ENCODE peak calls at places on chromosomes 16 and 17, in six cellular contexts. One of them, this sample, is unnamed.

GRCh38 chr16:2056077-2056476 is 8.3 kb downstream of the TSC2 start:
- DNase-seq in prostate gland: no peak
- DNase-seq in cardiac fibroblast: peak
- DNase-seq in sigmoid colon: no peak
- DNase-seq in GM20000: no peak
- DNase-seq in GM12865: peak
- DNase-seq in this sample: no peak

GRCh38 chr17:67244621-67245072 is 349 bp downstream of the HELZ start:
- DNase-seq in cardiac fibroblast: no peak
- DNase-seq in GM20000: no peak
- DNase-seq in prostate gland: peak
- DNase-seq in sigmoid colon: no peak
- DNase-seq in GM12865: no peak
- DNase-seq in this sample: peak

GRCh38 chr17:12358477-12358876 is 307.2 kb upstream of the MYOCD start:
- DNase-seq in GM20000: no peak
- DNase-seq in cardiac fibroblast: no peak
- DNase-seq in GM12865: no peak
- DNase-seq in prostate gland: no peak
- DNase-seq in sigmoid colon: peak
- DNase-seq in this sample: no peak

GRCh38 chr16:74606521-74607309 is at the start of gene GLG1:
- DNase-seq in sigmoid colon: peak
- DNase-seq in prostate gland: peak
- DNase-seq in cardiac fibroblast: peak
- DNase-seq in GM12865: peak
- DNase-seq in GM20000: peak
- DNase-seq in this sample: peak

GRCh38 chr16:89782489-89782888 is 34.0 kb downstream of the FANCA start:
- DNase-seq in GM12865: no peak
- DNase-seq in GM20000: no peak
- DNase-seq in prostate gland: no peak
- DNase-seq in cardiac fibroblast: no peak
- DNase-seq in sigmoid colon: no peak
- DNase-seq in this sample: no peak

GRCh38 chr16:3542153-3542550 is 35.1 kb downstream of the NLRC3 start:
- DNase-seq in prostate gland: no peak
- DNase-seq in GM20000: no peak
- DNase-seq in GM12865: no peak
- DNase-seq in sigmoid colon: no peak
- DNase-seq in cardiac fibroblast: no peak
- DNase-seq in this sample: no peak

GRCh38 chr17:12070561-12070960 is 49.9 kb downstream of the MAP2K4 start:
- DNase-seq in GM20000: no peak
- DNase-seq in sigmoid colon: no peak
- DNase-seq in prostate gland: no peak
- DNase-seq in GM12865: no peak
- DNase-seq in cardiac fibroblast: peak
- DNase-seq in this sample: no peak

GRCh38 chr17:35011671-35012216 is 31.4 kb downstream of the LIG3 start:
- DNase-seq in sigmoid colon: no peak
- DNase-seq in GM12865: no peak
- DNase-seq in GM20000: no peak
- DNase-seq in prostate gland: no peak
- DNase-seq in cardiac fibroblast: no peak
- DNase-seq in this sample: no peak

GRCh38 chr17:39979021-39979660 is 1.5 kb upstream of the PSMD3 start:
- DNase-seq in GM12865: no peak
- DNase-seq in sigmoid colon: no peak
- DNase-seq in cardiac fibroblast: peak
- DNase-seq in GM20000: no peak
- DNase-seq in prostate gland: no peak
- DNase-seq in this sample: no peak

GRCh38 chr17:31320791-31321190 is 631 bp downstream of the EVI2A start:
- DNase-seq in prostate gland: no peak
- DNase-seq in sigmoid colon: no peak
- DNase-seq in GM12865: peak
- DNase-seq in cardiac fibroblast: peak
- DNase-seq in GM20000: no peak
- DNase-seq in this sample: no peak

GRCh38 chr16:21100447-21100846 is 50.2 kb downstream of the DNAH3 start:
- DNase-seq in GM12865: no peak
- DNase-seq in cardiac fibroblast: peak
- DNase-seq in prostate gland: no peak
- DNase-seq in GM20000: no peak
- DNase-seq in sigmoid colon: no peak
- DNase-seq in this sample: no peak

GRCh38 chr16:81531415-81531814 is 86.8 kb downstream of the CMIP start:
- DNase-seq in cardiac fibroblast: no peak
- DNase-seq in prostate gland: peak
- DNase-seq in GM12865: no peak
- DNase-seq in sigmoid colon: no peak
- DNase-seq in GM20000: no peak
- DNase-seq in this sample: no peak

GRCh38 chr17:67582632-67583230 is 135.0 kb upstream of the NOL11 start:
- DNase-seq in cardiac fibroblast: no peak
- DNase-seq in prostate gland: peak
- DNase-seq in GM20000: no peak
- DNase-seq in sigmoid colon: no peak
- DNase-seq in GM12865: no peak
- DNase-seq in this sample: no peak

GRCh38 chr17:75412455-75413317 is 7.2 kb upstream of the GRB2 start:
- DNase-seq in sigmoid colon: peak
- DNase-seq in GM20000: peak
- DNase-seq in cardiac fibroblast: peak
- DNase-seq in prostate gland: peak
- DNase-seq in GM12865: peak
- DNase-seq in this sample: peak

GRCh38 chr16:81458149-81458669 is 13.6 kb downstream of the CMIP start:
- DNase-seq in GM12865: no peak
- DNase-seq in prostate gland: no peak
- DNase-seq in GM20000: no peak
- DNase-seq in sigmoid colon: no peak
- DNase-seq in cardiac fibroblast: no peak
- DNase-seq in this sample: no peak

GRCh38 chr16:82657239-82657638 is 30.5 kb downstream of the CDH13 start:
- DNase-seq in sigmoid colon: no peak
- DNase-seq in prostate gland: no peak
- DNase-seq in GM12865: no peak
- DNase-seq in GM20000: no peak
- DNase-seq in cardiac fibroblast: peak
- DNase-seq in this sample: no peak

GRCh38 chr16:984736-985135 is 3.2 kb downstream of the SOX8 start:
- DNase-seq in prostate gland: no peak
- DNase-seq in GM12865: no peak
- DNase-seq in GM20000: no peak
- DNase-seq in cardiac fibroblast: no peak
- DNase-seq in sigmoid colon: no peak
- DNase-seq in this sample: no peak

GRCh38 chr16:871562-872330 is 71.2 kb upstream of the GNG13 start:
- DNase-seq in GM20000: no peak
- DNase-seq in prostate gland: no peak
- DNase-seq in cardiac fibroblast: no peak
- DNase-seq in sigmoid colon: peak
- DNase-seq in GM12865: no peak
- DNase-seq in this sample: no peak

GRCh38 chr16:80356365-80356764 is 184.4 kb upstream of the DYNLRB2 start:
- DNase-seq in sigmoid colon: no peak
- DNase-seq in prostate gland: no peak
- DNase-seq in cardiac fibroblast: no peak
- DNase-seq in GM20000: no peak
- DNase-seq in GM12865: no peak
- DNase-seq in this sample: no peak

GRCh38 chr16:85428168-85428898 is 184.8 kb upstream of the GSE1 start:
- DNase-seq in GM20000: peak
- DNase-seq in sigmoid colon: peak
- DNase-seq in GM12865: peak
- DNase-seq in prostate gland: no peak
- DNase-seq in cardiac fibroblast: peak
- DNase-seq in this sample: peak

GRCh38 chr16:74698220-74698619 is 2.4 kb downstream of the MLKL start:
- DNase-seq in sigmoid colon: no peak
- DNase-seq in prostate gland: no peak
- DNase-seq in GM12865: peak
- DNase-seq in cardiac fibroblast: no peak
- DNase-seq in GM20000: peak
- DNase-seq in this sample: no peak

GRCh38 chr17:47953945-47954344 is 3.7 kb downstream of the PRR15L start:
- DNase-seq in cardiac fibroblast: no peak
- DNase-seq in GM12865: no peak
- DNase-seq in sigmoid colon: no peak
- DNase-seq in prostate gland: no peak
- DNase-seq in GM20000: no peak
- DNase-seq in this sample: no peak

GRCh38 chr17:39754958-39755549 is 17.3 kb downstream of the GRB7 start:
- DNase-seq in prostate gland: no peak
- DNase-seq in cardiac fibroblast: no peak
- DNase-seq in sigmoid colon: peak
- DNase-seq in GM12865: peak
- DNase-seq in GM20000: peak
- DNase-seq in this sample: peak

GRCh38 chr17:44587339-44587738 is 30.1 kb downstream of the FZD2 start:
- DNase-seq in cardiac fibroblast: peak
- DNase-seq in sigmoid colon: no peak
- DNase-seq in prostate gland: no peak
- DNase-seq in GM12865: no peak
- DNase-seq in GM20000: no peak
- DNase-seq in this sample: no peak

GRCh38 chr16:51813609-51814008 is 662.5 kb upstream of the SALL1 start:
- DNase-seq in sigmoid colon: no peak
- DNase-seq in prostate gland: no peak
- DNase-seq in GM12865: no peak
- DNase-seq in GM20000: no peak
- DNase-seq in cardiac fibroblast: no peak
- DNase-seq in this sample: no peak
- TF ChIP-seq CTCF in sigmoid colon: no peak
- TF ChIP-seq CTCF in prostate gland: no peak
- TF ChIP-seq CTCF in GM12865: no peak
- TF ChIP-seq CTCF in GM20000: no peak
- TF ChIP-seq CTCF in cardiac fibroblast: no peak
- TF ChIP-seq CTCF in this sample: no peak

DNA sequence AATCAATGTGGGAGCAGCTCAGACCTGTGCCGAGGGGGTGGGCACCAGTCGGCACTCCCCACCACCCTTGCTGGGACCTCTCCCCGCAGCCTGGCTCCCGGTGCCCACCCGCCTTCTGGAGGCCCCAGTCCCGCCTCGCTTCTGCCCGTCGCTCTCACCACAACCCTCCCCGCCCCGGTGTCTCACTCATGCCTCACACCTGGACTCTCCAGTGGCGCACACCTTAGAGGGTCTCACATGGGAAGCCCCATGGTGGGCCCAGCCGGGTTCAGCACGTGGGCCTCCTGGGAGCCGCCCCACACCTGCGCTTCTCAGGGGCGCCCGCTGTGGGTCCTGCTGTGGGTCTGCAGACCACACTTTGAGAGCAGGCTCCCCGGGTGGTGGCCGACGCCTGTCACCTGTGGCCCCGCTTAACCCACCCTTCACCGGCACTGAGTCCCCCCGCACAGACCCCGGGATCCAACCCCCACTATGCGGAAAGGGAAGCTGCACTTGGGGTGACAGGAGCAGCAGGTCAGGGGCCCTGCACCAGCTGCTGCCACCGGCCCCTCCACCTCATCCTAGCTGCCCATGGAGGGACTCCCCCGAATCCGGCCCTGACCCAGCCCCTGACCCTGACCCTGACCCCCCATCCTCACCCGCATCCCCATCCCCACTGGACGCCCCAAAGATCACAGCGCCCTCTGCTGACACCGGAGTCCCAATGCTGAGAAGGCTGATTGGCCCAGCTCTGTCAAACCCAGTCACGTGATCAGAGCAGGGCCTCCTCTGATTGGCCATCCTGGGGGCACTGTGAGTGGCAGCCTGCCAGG is 27.4 kb upstream of the SLC38A10 start:
- DNase-seq in GM12865: peak
- DNase-seq in cardiac fibroblast: peak
- DNase-seq in sigmoid colon: no peak
- DNase-seq in GM20000: peak
- DNase-seq in prostate gland: no peak
- DNase-seq in this sample: peak
- TF ChIP-seq CTCF in GM12865: peak
- TF ChIP-seq CTCF in cardiac fibroblast: peak
- TF ChIP-seq CTCF in sigmoid colon: no peak
- TF ChIP-seq CTCF in GM20000: peak
- TF ChIP-seq CTCF in prostate gland: no peak
- TF ChIP-seq CTCF in this sample: no peak

DNA sequence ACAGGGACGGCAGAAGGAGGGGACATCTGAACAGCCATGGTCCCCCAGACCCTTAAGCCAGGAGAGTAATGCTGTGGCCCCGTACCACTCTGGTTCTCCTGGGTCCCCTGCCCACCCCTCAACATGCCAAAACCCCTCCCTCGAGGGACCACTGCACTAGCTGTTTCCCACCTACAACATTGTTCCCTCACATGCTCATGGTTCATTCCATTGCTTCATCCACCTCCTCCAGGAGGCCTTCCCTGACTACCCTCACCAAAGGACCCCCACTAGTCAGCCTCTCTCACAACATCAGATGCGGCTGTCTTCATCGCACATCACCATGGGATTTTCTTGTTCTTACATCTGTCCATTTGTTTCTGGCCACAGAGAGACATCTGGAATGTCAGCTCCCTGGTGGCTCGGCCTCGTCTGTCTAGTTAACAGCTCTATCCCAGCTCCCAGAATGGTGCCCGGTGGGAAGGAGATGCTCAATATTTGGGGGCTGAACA is 1.7 kb downstream of the DOK4 start:
- DNase-seq in GM12865: no peak
- DNase-seq in sigmoid colon: no peak
- DNase-seq in GM20000: no peak
- DNase-seq in cardiac fibroblast: no peak
- DNase-seq in prostate gland: no peak
- DNase-seq in this sample: no peak
- TF ChIP-seq CTCF in GM12865: no peak
- TF ChIP-seq CTCF in sigmoid colon: no peak
- TF ChIP-seq CTCF in GM20000: no peak
- TF ChIP-seq CTCF in cardiac fibroblast: no peak
- TF ChIP-seq CTCF in prostate gland: no peak
- TF ChIP-seq CTCF in this sample: no peak

GRCh38 chr17:53193044-53193443 is 629.7 kb upstream of the KIF2B start:
- DNase-seq in sigmoid colon: no peak
- DNase-seq in GM20000: no peak
- DNase-seq in GM12865: no peak
- DNase-seq in prostate gland: no peak
- DNase-seq in cardiac fibroblast: no peak
- DNase-seq in this sample: no peak

GRCh38 chr17:53186004-53186403 is 636.7 kb upstream of the KIF2B start:
- DNase-seq in prostate gland: no peak
- DNase-seq in GM20000: no peak
- DNase-seq in GM12865: no peak
- DNase-seq in cardiac fibroblast: no peak
- DNase-seq in sigmoid colon: no peak
- DNase-seq in this sample: no peak

DNA sequence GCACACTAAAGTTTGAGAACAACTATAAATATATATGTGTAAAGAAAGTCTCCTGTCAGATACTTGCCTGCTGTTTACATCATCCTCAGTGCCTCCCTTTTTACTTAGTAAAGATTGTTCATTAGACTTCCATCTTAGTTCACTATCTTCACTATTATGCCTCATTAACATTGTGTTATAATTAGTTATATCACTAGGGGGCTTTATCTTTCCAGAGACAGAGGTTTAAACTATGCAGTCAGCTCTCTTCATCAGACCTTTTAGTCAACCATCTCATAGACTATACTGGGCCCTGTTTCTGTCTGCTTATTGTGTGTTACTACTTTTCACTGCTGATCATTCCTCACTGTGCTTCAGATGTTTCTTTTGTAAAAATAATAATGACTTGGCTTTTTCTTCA is 630.8 kb upstream of the KIF2B start:
- DNase-seq in GM12865: no peak
- DNase-seq in GM20000: no peak
- DNase-seq in cardiac fibroblast: no peak
- DNase-seq in prostate gland: no peak
- DNase-seq in sigmoid colon: no peak
- DNase-seq in this sample: no peak
- TF ChIP-seq CTCF in GM12865: no peak
- TF ChIP-seq CTCF in GM20000: no peak
- TF ChIP-seq CTCF in cardiac fibroblast: no peak
- TF ChIP-seq CTCF in prostate gland: no peak
- TF ChIP-seq CTCF in sigmoid colon: no peak
- TF ChIP-seq CTCF in this sample: no peak